ENCODE peak calls at places on chromosomes 7 and 10, in ten cellular contexts. V is activated CD4-positive, alpha-beta T cell treated with anti-CD3 and anti-CD28 coated beads, Interleukin-2, amount 50 U/mL, for 1 hour; C is A549; I is RCC 7860; U is H4; O is NCI-H345; M is iris pigment epithelial cell; A is KBM-7; W is NCI-H446; J is stimulated activated CD8-positive, alpha-beta memory T cell treated with anti-CD3 and anti-CD28 coated beads, Interleukin-4, amount 100 ng/mL, for 4 hours. Z is an unnamed sample.

GRCh38 chr7:155298288-155298833 is 683 bp downstream of the INSIG1 start:
- DNase-seq in V (peak), C (no peak), I (no peak), U (no peak), O (no peak), M (peak), A (no peak), W (no peak), J (no peak), Z (no peak)

GRCh38 chr10:109962247-109962646 is 38.9 kb upstream of the XPNPEP1 start:
- DNase-seq in V (no peak), C (no peak), I (no peak), U (no peak), O (no peak), M (peak), A (no peak), W (no peak), J (no peak), Z (no peak)

GRCh38 chr10:12252882-12253546 is 57.0 kb downstream of the CDC123 start:
- DNase-seq in V (no peak), C (peak), I (peak), U (peak), O (peak), M (no peak), A (peak), W (no peak), J (no peak), Z (no peak)

GRCh38 chr10:5466451-5466996 is 32.8 kb downstream of the CALML5 start:
- DNase-seq in V (no peak), C (no peak), I (no peak), U (peak), O (peak), M (peak), A (peak), W (no peak), J (no peak), Z (no peak)

GRCh38 chr7:131753620-131754222 is 197.3 kb upstream of the PODXL start:
- DNase-seq in V (no peak), C (peak), I (no peak), U (peak), O (no peak), M (no peak), A (no peak), W (no peak), J (no peak), Z (no peak)

GRCh38 chr10:14102056-14102455 is 228.7 kb downstream of the FRMD4A start:
- DNase-seq in V (no peak), C (no peak), I (peak), U (no peak), O (no peak), M (peak), A (no peak), W (no peak), J (no peak), Z (no peak)

GRCh38 chr10:49163741-49164140 is 24.4 kb downstream of the TMEM273 start:
- DNase-seq in V (no peak), C (no peak), I (peak), U (no peak), O (no peak), M (peak), A (no peak), W (no peak), J (no peak), Z (no peak)

GRCh38 chr10:46226232-46226631 is 60.6 kb upstream of the ANTXRL start:
- DNase-seq in V (no peak), C (no peak), I (no peak), U (no peak), O (no peak), M (no peak), A (no peak), W (no peak), J (no peak), Z (no peak)

GRCh38 chr7:141960687-141961422 is 12.7 kb downstream of the TAS2R38 start:
- DNase-seq in V (no peak), C (no peak), I (no peak), U (no peak), O (no peak), M (no peak), A (peak), W (no peak), J (no peak), Z (no peak)

GRCh38 chr7:55366461-55367138 is 1.5 kb downstream of the LANCL2 start:
- DNase-seq in V (peak), C (peak), I (no peak), U (no peak), O (peak), M (no peak), A (peak), W (no peak), J (no peak), Z (no peak)

Z was measured in cerebellar nuclear complex.